ENCODE peak calls at places on chromosomes 16 and 17, in four cellular contexts. Q is A673, U is adrenal gland, S is HFF-Myc. I is an unnamed sample.

GRCh38 chr16:50139580-50139979 is 13.5 kb upstream of the TENT4B start:
- DNase-seq in Q (no peak), S (no peak), U (no peak), I (no peak)

GRCh38 chr16:81723098-81723723 is 55.9 kb upstream of the PLCG2 start:
- DNase-seq in Q (peak; percentile 90), U (peak; percentile 58), S (no peak), I (peak; percentile 80)

GRCh38 chr16:50653056-50653455 is 28.1 kb downstream of the SNX20 start:
- DNase-seq in S (no peak), U (no peak), Q (no peak), I (no peak)

GRCh38 chr16:79295746-79296145 is 304.8 kb downstream of the MAF start:
- DNase-seq in Q (no peak), S (no peak), U (no peak), I (no peak)

GRCh38 chr17:44348234-44348987 is 3.3 kb downstream of the GRN start:
- DNase-seq in U (peak; percentile 59), S (no peak), Q (no peak), I (peak; percentile 62)

GRCh38 chr16:4203748-4204147 is 38.1 kb downstream of the SRL start:
- DNase-seq in U (no peak), Q (no peak), S (no peak), I (no peak)

GRCh38 chr17:55344514-55344997 is 77.1 kb downstream of the MMD start:
- DNase-seq in Q (no peak), S (no peak), U (peak; percentile 14), I (no peak)

GRCh38 chr17:77400445-77400870 is 259.7 kb downstream of the SEC14L1 start:
- DNase-seq in U (no peak), Q (peak; percentile 63), S (no peak), I (no peak)

DNA sequence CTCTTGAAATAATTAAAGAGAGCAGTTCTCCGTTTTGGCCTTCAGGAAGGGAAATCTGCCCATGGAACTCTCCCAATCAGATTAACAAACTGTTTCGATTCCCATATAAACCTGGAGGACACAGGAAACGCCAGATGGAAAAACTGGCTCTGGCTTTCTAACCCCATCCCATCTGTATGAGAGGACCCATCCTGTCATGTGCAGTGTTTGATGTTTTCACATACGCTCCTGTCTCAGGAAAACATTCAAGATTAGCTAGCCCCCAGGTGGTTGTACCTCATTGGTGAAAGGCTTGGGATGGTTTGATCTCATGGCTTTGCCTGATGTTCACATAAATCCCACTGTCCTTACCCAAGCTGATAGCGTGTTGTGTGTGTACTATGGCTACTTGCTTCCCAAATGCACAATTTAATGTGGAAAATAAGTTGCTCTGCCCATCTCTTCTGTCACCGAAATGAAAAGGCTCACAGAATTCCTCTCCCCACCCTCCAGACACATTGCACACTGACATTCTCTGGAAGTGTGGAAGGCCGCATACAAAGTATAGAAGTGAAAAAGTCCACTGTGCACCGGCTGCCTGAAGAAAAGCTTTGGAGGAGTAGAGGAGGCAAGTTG is 18.2 kb upstream of the ERN1 start:
- DNase-seq in S (no peak), U (no peak), Q (peak; percentile 41), I (peak; percentile 62)
- H3K4me3 ChIP-seq in S (no peak overlapping the region), U (no peak overlapping the region), Q (no peak overlapping the region), I (no peak overlapping the region)

GRCh38 chr17:28881533-28882056 is 15.9 kb downstream of the FLOT2 start:
- DNase-seq in U (no peak), Q (no peak), S (no peak), I (no peak)

GRCh38 chr17:28878158-28878910 is 19.2 kb downstream of the FLOT2 start:
- DNase-seq in U (no peak), Q (no peak), S (no peak), I (no peak)

GRCh38 chr17:28879886-28880571 is 17.5 kb downstream of the FLOT2 start:
- DNase-seq in S (no peak), U (no peak), Q (no peak), I (no peak)

GRCh38 chr17:28880572-28880945 is 17.0 kb downstream of the FLOT2 start:
- DNase-seq in U (peak; percentile 21), S (no peak), Q (no peak), I (no peak)

GRCh38 chr17:28878981-28879380 is 18.6 kb downstream of the FLOT2 start:
- DNase-seq in S (no peak), Q (peak; percentile 32), U (peak; percentile 10), I (peak; percentile 33)
- TF ChIP-seq CTCF in S (peak; percentile 49), Q (peak; percentile 32), U (no peak), I (peak; percentile 45)

GRCh38 chr16:30095166-30096078 is 591 bp downstream of the YPEL3 start:
- DNase-seq in Q (no peak), U (peak; percentile 45), S (no peak), I (no peak)

GRCh38 chr16:30092373-30093010 is 768 bp upstream of the TBX6 start:
- DNase-seq in S (no peak), U (peak; percentile 82), Q (peak; percentile 81), I (peak; percentile 81)

GRCh38 chr16:30096105-30096861 is at the start of gene YPEL3:
- DNase-seq in S (no peak), Q (peak; percentile 89), U (peak; percentile 96), I (peak; percentile 79)

GRCh38 chr16:30096862-30097563 is 1.0 kb upstream of the YPEL3 start:
- DNase-seq in S (no peak), Q (no peak), U (no peak), I (no peak)

GRCh38 chr16:30094541-30095165 is 1.4 kb downstream of the YPEL3 start:
- DNase-seq in U (no peak), Q (no peak), S (no peak), I (no peak)
- H3K4me3 ChIP-seq in U (no peak overlapping the region), Q (no peak overlapping the region), S (peak overlapping the region; percentile 46), I (no peak overlapping the region)

GRCh38 chr16:66588981-66589713 is 9.9 kb downstream of the CMTM2 start:
- DNase-seq in S (no peak), Q (peak; percentile 35), U (peak; percentile 41), I (peak; percentile 38)
- TF ChIP-seq CTCF in S (peak; percentile 62), Q (peak; percentile 56), U (peak; percentile 13), I (peak; percentile 69)

GRCh38 chr17:66789961-66790421 is 44.9 kb upstream of the CACNG5 start:
- DNase-seq in S (no peak), U (no peak), Q (no peak), I (no peak)
- H3K4me3 ChIP-seq in S (no peak overlapping the region), U (no peak overlapping the region), Q (no peak overlapping the region), I (no peak overlapping the region)

GRCh38 chr17:49404371-49404770 is 10.3 kb downstream of the PHB1 start:
- DNase-seq in U (no peak), Q (no peak), S (no peak), I (no peak)

GRCh38 chr17:49406791-49407190 is 7.9 kb downstream of the PHB1 start:
- DNase-seq in S (no peak), Q (no peak), U (no peak), I (no peak)

GRCh38 chr17:49404906-49405305 is 9.8 kb downstream of the PHB1 start:
- DNase-seq in S (no peak), U (no peak), Q (no peak), I (no peak)

GRCh38 chr17:49409066-49409465 is 5.6 kb downstream of the PHB1 start:
- DNase-seq in U (no peak), Q (no peak), S (no peak), I (no peak)

DNA sequence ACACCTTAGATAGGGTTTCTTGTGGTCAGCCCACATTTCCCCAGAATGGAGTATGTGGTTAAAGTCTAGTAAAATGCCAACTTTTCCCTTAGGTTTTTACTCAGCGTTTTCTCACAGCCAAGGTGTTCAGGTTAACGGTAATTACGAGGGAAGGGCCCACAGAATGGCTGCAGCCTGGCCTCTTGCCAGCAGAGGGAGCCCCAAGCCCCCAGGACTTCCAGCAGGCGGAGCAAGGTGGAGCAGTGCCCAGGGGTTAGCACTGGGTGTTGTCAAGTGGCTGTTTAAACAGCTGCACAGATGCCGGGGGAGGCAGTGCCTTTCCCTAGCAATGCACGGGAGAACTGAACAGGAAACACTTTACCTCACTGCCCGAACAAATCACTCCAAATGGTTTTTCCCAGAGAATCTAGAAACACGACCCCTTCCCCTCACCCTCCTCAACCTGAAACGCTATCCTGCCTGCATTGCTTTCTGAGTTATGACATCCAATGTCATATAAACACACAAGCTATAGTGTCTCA is 6.6 kb downstream of the PHB1 start:
- DNase-seq in U (peak; percentile 67), S (no peak), Q (peak; percentile 76), I (peak; percentile 49)
- TF ChIP-seq CTCF in U (no peak), S (peak; percentile 93), Q (peak; percentile 95), I (peak; percentile 66)

DNA sequence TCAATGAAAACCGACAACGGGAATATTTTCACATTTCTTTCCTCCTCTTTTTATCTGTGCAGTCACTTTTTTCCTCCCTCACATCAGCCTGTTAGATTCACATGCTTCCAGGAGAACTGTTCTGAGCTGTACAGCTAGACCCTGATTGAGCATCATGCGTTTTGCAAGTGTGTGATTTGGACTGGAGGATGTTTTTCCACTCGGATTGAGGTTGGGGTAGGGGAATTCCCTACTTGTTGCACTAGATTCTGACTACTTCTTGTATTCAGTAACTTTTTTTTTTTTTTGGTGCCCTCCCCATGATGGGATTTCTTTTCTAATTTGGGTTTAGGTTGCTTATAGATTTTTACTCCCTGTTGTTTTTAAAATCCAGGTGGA is 4.8 kb downstream of the MSI2 start:
- DNase-seq in S (no peak), Q (no peak), U (peak; percentile 56), I (no peak)
- H3K4me3 ChIP-seq in S (no peak overlapping the region), Q (no peak overlapping the region), U (no peak overlapping the region), I (no peak overlapping the region)